ENCODE peak calls at places on chromosome 10, in five cellular contexts. M, Y, W, A and V are unnamed samples.

GRCh38 chr10:122349758-122350355 is 24.7 kb upstream of the PLEKHA1 start:
- DNase-seq in M (no peak), Y (no peak), W (no peak), A (no peak), V (no peak)

GRCh38 chr10:133307776-133308430 is 769 bp downstream of the TUBGCP2 start:
- DNase-seq in M (peak), Y (peak), W (peak), A (no peak), V (peak)

GRCh38 chr10:20350509-20350908 is 534.3 kb downstream of the PLXDC2 start:
- DNase-seq in M (no peak), Y (no peak), W (no peak), A (no peak), V (no peak)

GRCh38 chr10:72597897-72598296 is 28.0 kb downstream of the MICU1 start:
- DNase-seq in M (no peak), Y (no peak), W (no peak), A (no peak), V (no peak)

GRCh38 chr10:132497083-132497680 is 40.4 kb upstream of the INPP5A start:
- DNase-seq in M (no peak), Y (no peak), W (no peak), A (no peak), V (no peak)

GRCh38 chr10:61001731-61002122 is 57.7 kb upstream of the RHOBTB1 start:
- DNase-seq in M (no peak), Y (no peak), W (no peak), A (no peak), V (no peak)

GRCh38 chr10:71221586-71222202 is 9.3 kb downstream of the UNC5B start:
- DNase-seq in M (no peak), Y (no peak), W (no peak), A (no peak), V (no peak)

GRCh38 chr10:30781571-30782542 is 152.3 kb upstream of the LYZL2 start:
- DNase-seq in M (no peak), Y (no peak), W (peak), A (no peak), V (peak)

GRCh38 chr10:78405781-78406180 is 372.1 kb downstream of the RPS24 start:
- DNase-seq in M (no peak), Y (no peak), W (no peak), A (no peak), V (no peak)

GRCh38 chr10:12656518-12657142 is 307.3 kb downstream of the CAMK1D start:
- DNase-seq in M (no peak), Y (no peak), W (no peak), A (no peak), V (no peak)

GRCh38 chr10:78957471-78958039 is 111.2 kb upstream of the ZMIZ1 start:
- DNase-seq in M (no peak), Y (no peak), W (no peak), A (no peak), V (no peak)

GRCh38 chr10:22437620-22438588 is 92.6 kb downstream of the SPAG6 start:
- DNase-seq in M (peak), Y (no peak), W (no peak), A (peak), V (no peak)

DNA sequence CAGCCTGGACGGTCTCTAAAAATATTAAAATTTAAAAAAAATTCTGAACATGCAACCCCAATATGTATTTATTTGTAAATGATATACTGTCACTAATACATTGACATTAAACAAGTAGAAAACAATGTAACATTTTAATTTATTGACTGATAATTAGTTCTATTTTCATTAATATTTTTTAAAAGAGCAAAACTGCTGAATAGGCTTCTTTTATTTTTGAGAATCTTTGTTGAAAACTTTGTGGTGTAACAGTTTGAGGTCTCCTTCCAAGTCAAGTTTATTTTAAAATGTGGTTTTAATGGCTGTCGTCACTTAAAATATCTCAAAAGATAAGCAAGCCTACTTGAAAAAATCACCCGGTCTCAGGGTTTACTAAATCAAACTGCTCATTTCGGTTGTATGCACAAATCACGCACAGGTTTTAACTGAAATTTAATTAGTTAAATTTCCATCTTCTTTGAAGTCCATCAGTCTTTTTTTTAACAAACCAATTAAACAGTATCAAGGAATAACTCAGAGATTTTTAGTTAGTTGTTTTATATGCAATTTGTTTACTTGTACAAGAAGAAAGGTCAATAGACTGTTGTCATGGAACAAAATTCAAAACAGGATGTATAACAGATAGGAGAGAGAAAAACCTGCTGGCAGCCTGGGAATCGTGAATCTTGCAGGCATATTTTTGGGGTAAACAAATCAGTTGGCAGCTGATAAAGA is 9.8 kb upstream of the EDRF1 start:
- DNase-seq in M (no peak), Y (no peak), W (no peak), A (no peak), V (no peak)
- TF ChIP-seq CTCF in M (no peak), Y (no peak), W (no peak), A (no peak), V (no peak)

DNA sequence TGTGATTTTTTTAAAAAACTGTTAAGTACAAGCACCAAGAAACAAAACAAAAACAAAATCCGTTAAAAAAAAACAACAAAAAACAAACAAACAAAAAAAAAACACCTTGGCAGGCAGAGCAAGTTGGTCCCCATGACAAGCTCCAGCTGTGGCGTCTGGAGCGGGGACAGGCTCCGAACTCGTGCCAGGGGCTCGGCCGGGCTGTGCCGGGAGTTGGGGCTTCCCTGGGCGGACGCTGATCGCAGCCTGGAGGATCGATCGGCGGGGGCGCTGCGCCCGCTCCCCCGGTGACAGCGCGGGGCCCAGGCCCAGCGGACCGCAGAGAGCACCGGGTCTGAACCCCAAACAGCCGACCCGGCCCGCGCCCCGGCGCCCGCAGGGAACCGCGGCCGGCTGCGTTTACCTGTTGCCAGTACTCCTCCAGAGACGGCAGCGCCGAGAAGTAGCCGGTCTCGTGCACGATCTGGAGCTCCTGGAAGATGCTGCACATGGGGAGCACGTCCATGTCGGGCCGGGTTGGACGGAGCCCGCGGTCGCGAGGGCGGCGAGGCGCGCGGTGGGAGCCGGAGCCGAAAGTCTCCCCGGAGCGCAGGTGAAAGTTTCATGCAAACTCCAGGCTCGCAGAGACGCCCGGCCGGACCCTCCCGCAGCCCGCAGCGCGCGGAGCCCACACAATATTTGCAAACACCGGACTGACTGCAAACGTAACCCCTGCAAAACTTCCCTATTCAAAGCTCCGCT is at the start of gene KLF6:
- DNase-seq in M (no peak), Y (peak), W (peak), A (no peak), V (peak)
- TF ChIP-seq CTCF in M (no peak), Y (no peak), W (no peak), A (no peak), V (no peak)

GRCh38 chr10:49419005-49419404 is 23.1 kb upstream of the DRGX start:
- DNase-seq in M (no peak), Y (no peak), W (no peak), A (no peak), V (no peak)

GRCh38 chr10:49417311-49418052 is 21.6 kb upstream of the DRGX start:
- DNase-seq in M (no peak), Y (no peak), W (no peak), A (no peak), V (no peak)

GRCh38 chr10:49418053-49418326 is 22.1 kb upstream of the DRGX start:
- DNase-seq in M (no peak), Y (no peak), W (no peak), A (no peak), V (no peak)

GRCh38 chr10:49415846-49416245 is 20.0 kb upstream of the DRGX start:
- DNase-seq in M (no peak), Y (no peak), W (no peak), A (no peak), V (no peak)

DNA sequence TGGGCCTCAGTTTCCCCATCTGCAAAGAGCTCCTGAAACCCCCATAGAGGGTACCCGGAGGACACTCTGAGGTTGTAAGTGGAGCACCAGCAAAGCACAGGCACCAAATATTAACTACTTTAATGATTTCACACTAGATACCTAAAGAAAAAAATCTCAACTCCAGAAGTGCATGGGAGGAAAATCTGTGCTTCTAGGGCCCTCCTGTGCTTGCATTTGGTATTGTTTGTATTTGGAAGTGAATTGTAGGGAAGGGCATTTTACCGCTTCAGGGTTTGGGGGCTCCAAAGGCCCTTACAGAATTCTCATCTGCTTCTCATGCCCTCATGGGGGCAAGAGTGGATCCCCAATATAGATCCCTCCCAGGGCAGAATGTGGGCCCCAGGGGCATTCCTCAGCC is 22.4 kb upstream of the DRGX start:
- DNase-seq in M (no peak), Y (no peak), W (no peak), A (no peak), V (no peak)
- TF ChIP-seq CTCF in M (peak), Y (no peak), W (no peak), A (no peak), V (peak)

GRCh38 chr10:68562666-68563522 is 2.8 kb downstream of the TET1 start:
- DNase-seq in M (no peak), Y (no peak), W (peak), A (no peak), V (peak)
- TF ChIP-seq CTCF in M (no peak), Y (no peak), W (no peak), A (no peak), V (no peak)